ENCODE peak calls at places on chromosomes 2 and 18, in six cellular contexts. V is H1, Q is K562, P is GM12878, C is SK-N-SH, B is HepG2. Y is an unnamed sample.
A peak's percentile ranks its signal among the peaks of the same experiment; 100 is the strongest.

GRCh38 chr18:62281684-62282083 is 43.4 kb upstream of the TNFRSF11A start:
- DNase-seq in V (no peak), Q (no peak), P (no peak), C (no peak), B (no peak), Y (no peak)

GRCh38 chr2:130334026-130334425 is 8.7 kb upstream of the IMP4 start:
- DNase-seq in V (peak; percentile 32), Q (no peak), P (no peak), C (no peak), B (no peak), Y (no peak)

GRCh38 chr2:231576465-231576864 is 16.2 kb upstream of the TEX44 start:
- DNase-seq in V (no peak), Q (no peak), P (no peak), C (no peak), B (no peak), Y (no peak)

GRCh38 chr18:46554406-46554805 is 102.6 kb downstream of the LOXHD1 start:
- DNase-seq in V (no peak), Q (no peak), P (no peak), C (no peak), B (no peak), Y (no peak)

GRCh38 chr2:188676012-188676405 is 298.2 kb upstream of the COL3A1 start:
- DNase-seq in V (no peak), Q (no peak), P (no peak), C (no peak), B (no peak), Y (no peak)

GRCh38 chr2:172613035-172613434 is 57.1 kb downstream of the PDK1 start:
- DNase-seq in V (no peak), Q (peak; percentile 24), P (no peak), C (peak; percentile 32), B (no peak), Y (no peak)

GRCh38 chr2:128389521-128389920 is 70.9 kb upstream of the HS6ST1 start:
- DNase-seq in V (no peak), Q (no peak), P (no peak), C (no peak), B (no peak), Y (no peak)

GRCh38 chr2:181886192-181886591 is 5.3 kb upstream of the ITPRID2 start:
- DNase-seq in V (no peak), Q (no peak), P (no peak), C (no peak), B (no peak), Y (no peak)

GRCh38 chr2:72864500-72864899 is 22.7 kb upstream of the SPR start:
- DNase-seq in V (no peak), Q (no peak), P (no peak), C (no peak), B (no peak), Y (no peak)

GRCh38 chr18:39455300-39455699 is 1889.7 kb upstream of the CELF4 start:
- DNase-seq in V (no peak), Q (no peak), P (no peak), C (no peak), B (peak; percentile 21), Y (no peak)

GRCh38 chr2:216181351-216181750 is 72.2 kb downstream of the XRCC5 start:
- DNase-seq in V (no peak), Q (no peak), P (no peak), C (no peak), B (no peak), Y (no peak)

GRCh38 chr2:231709636-231709980 is 1.3 kb downstream of the PTMA start:
- DNase-seq in V (peak; percentile 57), Q (no peak), P (no peak), C (no peak), B (no peak), Y (no peak)

GRCh38 chr2:109633284-109633961 is 19.3 kb downstream of the SOWAHC start:
- DNase-seq in V (no peak), Q (no peak), P (no peak), C (no peak), B (no peak), Y (no peak)

GRCh38 chr18:73842795-73843394 is 304.7 kb downstream of the FBXO15 start:
- DNase-seq in V (peak; percentile 70), Q (peak; percentile 58), P (peak; percentile 1), C (peak; percentile 49), B (peak; percentile 4), Y (peak; percentile 28)
- TF ChIP-seq GABPA in V (no peak), Q (no peak), P (no peak), C (no peak), B (no peak), Y (no peak)

GRCh38 chr2:34365937-34366336 is 766.8 kb upstream of the FAM98A start:
- DNase-seq in V (peak; percentile 66), Q (no peak), P (no peak), C (no peak), B (no peak), Y (no peak)
- H3K27ac ChIP-seq in V (peak overlapping the region; percentile 47), Q (no peak overlapping the region), P (no peak overlapping the region), C (no peak overlapping the region), B (no peak overlapping the region), Y (no peak overlapping the region)

GRCh38 chr2:240990726-240991377 is 7.6 kb upstream of the SNED1 start:
- DNase-seq in V (peak; percentile 41), Q (no peak), P (no peak), C (no peak), B (no peak), Y (no peak)
- TF ChIP-seq POLR2AphosphoS5 in V (no peak), Q (no peak), P (no peak), C (no peak), B (no peak), Y (no peak)

GRCh38 chr2:8821276-8822217 is 15.9 kb downstream of the KIDINS220 start:
- DNase-seq in V (no peak), Q (no peak), P (no peak), C (no peak), B (peak; percentile 79), Y (peak; percentile 60)

GRCh38 chr2:8819194-8819593 is 18.2 kb downstream of the KIDINS220 start:
- DNase-seq in V (no peak), Q (no peak), P (no peak), C (no peak), B (no peak), Y (no peak)

GRCh38 chr2:8819948-8820347 is 17.5 kb downstream of the KIDINS220 start:
- DNase-seq in V (no peak), Q (no peak), P (no peak), C (no peak), B (no peak), Y (no peak)

GRCh38 chr2:8817219-8817618 is 20.2 kb downstream of the KIDINS220 start:
- DNase-seq in V (no peak), Q (no peak), P (no peak), C (no peak), B (no peak), Y (no peak)

GRCh38 chr2:8822218-8822617 is 15.2 kb downstream of the KIDINS220 start:
- DNase-seq in V (no peak), Q (no peak), P (no peak), C (no peak), B (peak; percentile 20), Y (no peak)
- TF ChIP-seq GABPA in V (no peak), Q (no peak), P (no peak), C (no peak), B (no peak), Y (no peak)

GRCh38 chr2:217413193-217413592 is 553.3 kb upstream of the TNP1 start:
- DNase-seq in V (no peak), Q (no peak), P (no peak), C (no peak), B (no peak), Y (no peak)

GRCh38 chr2:217409939-217410820 is 550.3 kb upstream of the TNP1 start:
- DNase-seq in V (no peak), Q (no peak), P (no peak), C (no peak), B (no peak), Y (no peak)

GRCh38 chr2:217414429-217414828 is 554.6 kb upstream of the TNP1 start:
- DNase-seq in V (no peak), Q (no peak), P (no peak), C (no peak), B (no peak), Y (no peak)

GRCh38 chr2:217412721-217413120 is 552.9 kb upstream of the TNP1 start:
- DNase-seq in V (no peak), Q (no peak), P (no peak), C (no peak), B (no peak), Y (no peak)

GRCh38 chr2:217412299-217412698 is 552.4 kb upstream of the TNP1 start:
- DNase-seq in V (no peak), Q (no peak), P (no peak), C (no peak), B (no peak), Y (no peak)
- H3K27ac ChIP-seq in V (no peak overlapping the region), Q (no peak overlapping the region), P (no peak overlapping the region), C (peak overlapping the region; percentile 76), B (no peak overlapping the region), Y (no peak overlapping the region)

GRCh38 chr2:1237785-1238184 is 175.5 kb upstream of the TPO start:
- DNase-seq in V (no peak), Q (no peak), P (no peak), C (no peak), B (no peak), Y (no peak)

GRCh38 chr2:1238571-1239138 is 174.6 kb upstream of the TPO start:
- DNase-seq in V (no peak), Q (no peak), P (no peak), C (no peak), B (no peak), Y (no peak)

GRCh38 chr2:1234731-1235308 is 178.4 kb upstream of the TPO start:
- DNase-seq in V (no peak), Q (no peak), P (no peak), C (no peak), B (no peak), Y (no peak)

GRCh38 chr2:1233280-1233679 is 180.0 kb upstream of the TPO start:
- DNase-seq in V (no peak), Q (no peak), P (no peak), C (peak; percentile 58), B (no peak), Y (no peak)

DNA sequence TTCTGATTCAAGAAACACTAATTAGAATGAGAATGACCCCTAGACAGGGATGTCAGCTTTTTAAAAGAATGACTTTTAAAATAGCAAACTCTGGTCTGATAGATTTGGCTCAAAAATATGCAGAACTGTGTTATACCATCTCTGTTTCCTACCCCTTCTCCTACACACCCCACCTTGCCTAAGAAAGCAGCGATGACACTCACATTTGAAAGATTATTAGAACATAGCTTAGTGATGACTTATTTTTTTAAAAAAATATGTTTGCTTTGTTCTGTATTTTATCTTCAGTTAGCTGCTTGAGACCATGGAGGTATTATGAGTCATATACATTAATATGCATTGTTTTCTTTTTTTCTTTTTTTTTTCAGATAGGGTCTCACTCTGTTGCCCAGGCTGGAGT is 176.7 kb upstream of the TPO start:
- DNase-seq in V (no peak), Q (no peak), P (no peak), C (no peak), B (no peak), Y (no peak)
- TF ChIP-seq POLR2AphosphoS5 in V (no peak), Q (no peak), P (no peak), C (no peak), B (no peak), Y (no peak)

Y was measured in HL-60.